ENCODE peak calls at places on chromosomes 16 and 17, in seven cellular contexts. One of them, this sample, is unnamed.

GRCh38 chr17:41377546-41377945 is 4.6 kb downstream of the KRT34 start:
- DNase-seq in GM20000: no peak
- DNase-seq in WTC11: no peak
- DNase-seq in right lobe of liver: no peak
- DNase-seq in AG04450: no peak
- DNase-seq in Calu3: no peak
- DNase-seq in neural crest cell: no peak
- DNase-seq in this sample: no peak

GRCh38 chr16:13517856-13518255 is 402.1 kb upstream of the ERCC4 start:
- DNase-seq in WTC11: no peak
- DNase-seq in GM20000: no peak
- DNase-seq in right lobe of liver: no peak
- DNase-seq in AG04450: no peak
- DNase-seq in Calu3: no peak
- DNase-seq in neural crest cell: no peak
- DNase-seq in this sample: no peak

GRCh38 chr17:38466346-38467315 is 38.4 kb downstream of the ARHGAP23 start:
- DNase-seq in GM20000: peak
- DNase-seq in Calu3: no peak
- DNase-seq in AG04450: no peak
- DNase-seq in right lobe of liver: no peak
- DNase-seq in neural crest cell: no peak
- DNase-seq in WTC11: no peak
- DNase-seq in this sample: no peak

GRCh38 chr17:17097763-17098345 is 55.6 kb downstream of the MPRIP start:
- DNase-seq in neural crest cell: no peak
- DNase-seq in GM20000: no peak
- DNase-seq in right lobe of liver: no peak
- DNase-seq in Calu3: no peak
- DNase-seq in WTC11: no peak
- DNase-seq in AG04450: no peak
- DNase-seq in this sample: no peak

GRCh38 chr16:77823067-77823466 is 34.7 kb downstream of the VAT1L start:
- DNase-seq in Calu3: no peak
- DNase-seq in neural crest cell: no peak
- DNase-seq in WTC11: no peak
- DNase-seq in right lobe of liver: no peak
- DNase-seq in GM20000: no peak
- DNase-seq in AG04450: no peak
- DNase-seq in this sample: no peak

GRCh38 chr16:83470406-83470805 is 337.4 kb upstream of the HSBP1 start:
- DNase-seq in AG04450: no peak
- DNase-seq in Calu3: no peak
- DNase-seq in neural crest cell: no peak
- DNase-seq in GM20000: no peak
- DNase-seq in WTC11: no peak
- DNase-seq in right lobe of liver: no peak
- DNase-seq in this sample: no peak

GRCh38 chr16:49014300-49015188 is 267.1 kb downstream of the CBLN1 start:
- DNase-seq in Calu3: no peak
- DNase-seq in right lobe of liver: no peak
- DNase-seq in AG04450: no peak
- DNase-seq in WTC11: no peak
- DNase-seq in neural crest cell: no peak
- DNase-seq in GM20000: no peak
- DNase-seq in this sample: no peak

GRCh38 chr16:48246066-48246465 is 1.3 kb downstream of the ABCC11 start:
- DNase-seq in AG04450: no peak
- DNase-seq in neural crest cell: no peak
- DNase-seq in Calu3: no peak
- DNase-seq in right lobe of liver: no peak
- DNase-seq in WTC11: no peak
- DNase-seq in GM20000: no peak
- DNase-seq in this sample: no peak

GRCh38 chr17:42405963-42406495 is 17.0 kb downstream of the CAVIN1 start:
- DNase-seq in right lobe of liver: peak
- DNase-seq in AG04450: no peak
- DNase-seq in WTC11: peak
- DNase-seq in Calu3: peak
- DNase-seq in neural crest cell: peak
- DNase-seq in GM20000: peak
- DNase-seq in this sample: peak

GRCh38 chr16:10932959-10933710 is 9.1 kb downstream of the DEXI start:
- DNase-seq in right lobe of liver: no peak
- DNase-seq in GM20000: no peak
- DNase-seq in Calu3: no peak
- DNase-seq in neural crest cell: no peak
- DNase-seq in WTC11: no peak
- DNase-seq in AG04450: no peak
- DNase-seq in this sample: no peak

GRCh38 chr17:60863892-60864673 is 186.4 kb downstream of the BCAS3 start:
- DNase-seq in Calu3: no peak
- DNase-seq in WTC11: no peak
- DNase-seq in GM20000: peak
- DNase-seq in right lobe of liver: no peak
- DNase-seq in neural crest cell: no peak
- DNase-seq in AG04450: no peak
- DNase-seq in this sample: no peak

GRCh38 chr17:63843387-63844292 is 1.2 kb upstream of the SMARCD2 start:
- DNase-seq in AG04450: peak
- DNase-seq in Calu3: no peak
- DNase-seq in GM20000: peak
- DNase-seq in neural crest cell: no peak
- DNase-seq in right lobe of liver: no peak
- DNase-seq in WTC11: no peak
- DNase-seq in this sample: no peak

GRCh38 chr16:87922250-87922871 is 14.0 kb downstream of the CA5A start:
- DNase-seq in right lobe of liver: peak
- DNase-seq in WTC11: no peak
- DNase-seq in Calu3: no peak
- DNase-seq in GM20000: no peak
- DNase-seq in AG04450: no peak
- DNase-seq in neural crest cell: no peak
- DNase-seq in this sample: no peak

GRCh38 chr16:82259731-82260130 is 89.7 kb upstream of the MPHOSPH6 start:
- DNase-seq in right lobe of liver: no peak
- DNase-seq in AG04450: no peak
- DNase-seq in GM20000: no peak
- DNase-seq in WTC11: no peak
- DNase-seq in neural crest cell: no peak
- DNase-seq in Calu3: no peak
- DNase-seq in this sample: no peak

GRCh38 chr17:74190154-74190553 is 13.3 kb upstream of the RPL38 start:
- DNase-seq in Calu3: no peak
- DNase-seq in GM20000: no peak
- DNase-seq in right lobe of liver: no peak
- DNase-seq in WTC11: no peak
- DNase-seq in AG04450: no peak
- DNase-seq in neural crest cell: no peak
- DNase-seq in this sample: no peak

GRCh38 chr17:70484050-70484449 is 314.7 kb downstream of the KCNJ2 start:
- DNase-seq in WTC11: no peak
- DNase-seq in Calu3: no peak
- DNase-seq in right lobe of liver: peak
- DNase-seq in neural crest cell: no peak
- DNase-seq in AG04450: no peak
- DNase-seq in GM20000: no peak
- DNase-seq in this sample: no peak

GRCh38 chr17:39794249-39794970 is 56.7 kb downstream of the GRB7 start:
- DNase-seq in neural crest cell: no peak
- DNase-seq in Calu3: peak
- DNase-seq in right lobe of liver: no peak
- DNase-seq in GM20000: peak
- DNase-seq in WTC11: no peak
- DNase-seq in AG04450: no peak
- DNase-seq in this sample: no peak

GRCh38 chr17:6461792-6462524 is 17.7 kb downstream of the PIMREG start:
- DNase-seq in right lobe of liver: peak
- DNase-seq in GM20000: no peak
- DNase-seq in neural crest cell: no peak
- DNase-seq in Calu3: no peak
- DNase-seq in WTC11: peak
- DNase-seq in AG04450: no peak
- DNase-seq in this sample: no peak

GRCh38 chr17:34235389-34236028 is 19.6 kb upstream of the CCL2 start:
- DNase-seq in neural crest cell: no peak
- DNase-seq in Calu3: no peak
- DNase-seq in WTC11: no peak
- DNase-seq in AG04450: no peak
- DNase-seq in right lobe of liver: peak
- DNase-seq in GM20000: no peak
- DNase-seq in this sample: peak

GRCh38 chr16:27248036-27248435 is 20.5 kb downstream of the NSMCE1 start:
- DNase-seq in Calu3: no peak
- DNase-seq in AG04450: no peak
- DNase-seq in GM20000: no peak
- DNase-seq in neural crest cell: no peak
- DNase-seq in right lobe of liver: no peak
- DNase-seq in WTC11: no peak
- DNase-seq in this sample: no peak

DNA sequence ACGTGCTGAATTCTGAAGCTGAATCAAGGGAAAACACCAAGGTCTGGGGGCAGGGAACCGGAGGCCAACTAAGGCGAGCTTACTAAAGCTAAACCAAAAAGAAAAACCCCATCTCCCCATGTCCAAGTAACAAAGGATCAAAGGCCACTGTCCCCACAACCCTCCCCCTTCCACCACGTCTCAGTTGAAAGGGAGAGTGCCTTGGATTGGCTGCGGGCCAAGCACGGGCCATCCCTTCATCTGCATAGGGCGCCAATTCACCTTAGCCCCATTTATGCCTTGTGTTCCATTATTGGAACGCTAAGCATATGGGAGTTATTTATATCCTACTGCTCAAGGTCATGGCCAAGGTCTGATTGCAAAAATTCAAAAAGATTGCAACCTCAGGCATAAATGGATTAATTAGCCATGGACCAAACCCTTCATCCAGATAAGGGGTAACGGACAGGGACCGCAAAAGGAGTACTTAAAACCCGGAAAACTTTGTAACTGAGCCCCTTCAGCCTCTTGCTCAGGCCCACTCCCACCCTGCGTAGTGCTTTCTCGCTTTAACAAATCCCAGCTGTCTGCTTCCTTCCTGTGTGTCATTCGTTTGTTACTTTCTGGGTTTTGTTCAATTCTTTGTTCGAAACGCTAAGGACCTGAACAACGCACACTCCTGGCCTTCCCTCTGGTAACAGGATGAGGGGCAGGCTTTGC is 753 bp upstream of the ATP6V0D1 start:
- DNase-seq in AG04450: no peak
- DNase-seq in WTC11: no peak
- DNase-seq in right lobe of liver: peak
- DNase-seq in neural crest cell: no peak
- DNase-seq in Calu3: peak
- DNase-seq in GM20000: no peak
- DNase-seq in this sample: no peak
- TF ChIP-seq CTCF in AG04450: no peak
- TF ChIP-seq CTCF in WTC11: no peak
- TF ChIP-seq CTCF in right lobe of liver: no peak
- TF ChIP-seq CTCF in neural crest cell: no peak
- TF ChIP-seq CTCF in Calu3: no peak
- TF ChIP-seq CTCF in GM20000: no peak
- TF ChIP-seq CTCF in this sample: no peak

GRCh38 chr16:67844441-67844840 is 2.3 kb upstream of the NUTF2 start:
- DNase-seq in Calu3: no peak
- DNase-seq in right lobe of liver: no peak
- DNase-seq in GM20000: no peak
- DNase-seq in WTC11: no peak
- DNase-seq in AG04450: no peak
- DNase-seq in neural crest cell: no peak
- DNase-seq in this sample: no peak
- TF ChIP-seq CTCF in Calu3: no peak
- TF ChIP-seq CTCF in right lobe of liver: no peak
- TF ChIP-seq CTCF in GM20000: no peak
- TF ChIP-seq CTCF in WTC11: no peak
- TF ChIP-seq CTCF in AG04450: no peak
- TF ChIP-seq CTCF in neural crest cell: no peak
- TF ChIP-seq CTCF in this sample: no peak

DNA sequence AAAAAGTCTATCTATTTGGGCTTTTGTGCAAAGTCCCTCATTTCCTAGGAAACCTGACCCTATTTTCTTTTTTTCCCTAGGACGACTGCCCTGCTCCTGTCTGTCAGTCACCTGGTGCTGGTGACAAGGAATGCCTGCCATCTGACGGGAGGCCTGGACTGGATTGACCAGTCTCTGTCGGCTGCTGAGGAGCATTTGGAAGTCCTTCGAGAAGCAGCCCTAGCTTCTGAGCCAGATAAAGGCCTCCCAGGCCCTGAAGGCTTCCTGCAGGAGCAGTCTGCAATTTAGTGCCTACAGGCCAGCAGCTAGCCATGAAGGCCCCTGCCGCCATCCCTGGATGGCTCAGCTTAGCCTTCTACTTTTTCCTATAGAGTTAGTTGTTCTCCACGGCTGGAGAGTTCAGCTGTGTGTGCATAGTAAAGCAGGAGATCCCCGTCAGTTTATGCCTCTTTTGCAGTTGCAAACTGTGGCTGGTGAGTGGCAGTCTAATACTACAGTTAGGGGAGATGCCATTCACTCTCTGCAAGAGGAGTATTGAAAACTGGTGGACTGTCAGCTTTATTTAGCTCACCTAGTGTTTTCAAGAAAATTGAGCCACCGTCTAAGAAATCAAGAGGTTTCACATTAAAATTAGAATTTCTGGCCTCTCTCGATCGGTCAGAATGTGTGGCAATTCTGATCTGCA is 12.9 kb downstream of the TMEM98 start:
- DNase-seq in GM20000: no peak
- DNase-seq in Calu3: no peak
- DNase-seq in right lobe of liver: no peak
- DNase-seq in neural crest cell: no peak
- DNase-seq in AG04450: no peak
- DNase-seq in WTC11: no peak
- DNase-seq in this sample: no peak
- TF ChIP-seq CTCF in GM20000: no peak
- TF ChIP-seq CTCF in Calu3: no peak
- TF ChIP-seq CTCF in right lobe of liver: no peak
- TF ChIP-seq CTCF in neural crest cell: no peak
- TF ChIP-seq CTCF in AG04450: no peak
- TF ChIP-seq CTCF in WTC11: no peak
- TF ChIP-seq CTCF in this sample: no peak

GRCh38 chr16:66274335-66275110 is 92.0 kb upstream of the CDH5 start:
- DNase-seq in right lobe of liver: no peak
- DNase-seq in Calu3: no peak
- DNase-seq in AG04450: no peak
- DNase-seq in WTC11: no peak
- DNase-seq in neural crest cell: no peak
- DNase-seq in GM20000: no peak
- DNase-seq in this sample: no peak

GRCh38 chr16:66275795-66276428 is 90.6 kb upstream of the CDH5 start:
- DNase-seq in right lobe of liver: no peak
- DNase-seq in AG04450: no peak
- DNase-seq in Calu3: peak
- DNase-seq in neural crest cell: peak
- DNase-seq in GM20000: peak
- DNase-seq in WTC11: peak
- DNase-seq in this sample: peak

GRCh38 chr16:66273036-66273435 is 93.5 kb upstream of the CDH5 start:
- DNase-seq in WTC11: no peak
- DNase-seq in neural crest cell: no peak
- DNase-seq in AG04450: no peak
- DNase-seq in right lobe of liver: no peak
- DNase-seq in GM20000: no peak
- DNase-seq in Calu3: no peak
- DNase-seq in this sample: no peak

GRCh38 chr16:66272461-66272860 is 94.0 kb upstream of the CDH5 start:
- DNase-seq in Calu3: no peak
- DNase-seq in GM20000: no peak
- DNase-seq in AG04450: no peak
- DNase-seq in neural crest cell: no peak
- DNase-seq in right lobe of liver: no peak
- DNase-seq in WTC11: no peak
- DNase-seq in this sample: no peak

GRCh38 chr16:66273644-66274334 is 92.7 kb upstream of the CDH5 start:
- DNase-seq in neural crest cell: no peak
- DNase-seq in WTC11: peak
- DNase-seq in right lobe of liver: no peak
- DNase-seq in AG04450: no peak
- DNase-seq in Calu3: peak
- DNase-seq in GM20000: no peak
- DNase-seq in this sample: peak
- TF ChIP-seq CTCF in neural crest cell: peak
- TF ChIP-seq CTCF in WTC11: no peak
- TF ChIP-seq CTCF in right lobe of liver: no peak
- TF ChIP-seq CTCF in AG04450: no peak
- TF ChIP-seq CTCF in Calu3: peak
- TF ChIP-seq CTCF in GM20000: no peak
- TF ChIP-seq CTCF in this sample: peak

This sample was measured in endothelial cell.